ENCODE peak calls at places on chromosomes 2 and 18, in ten cellular contexts. S is ELR; J is activated T-helper 9 cell treated with anti-CD3 and anti-CD28 coated beads, Interleukin-2, amount 50 U/mL, for 16 hours; U is stimulated activated naive B cell treated with anti-CD40 and anti-IgM and Interleukin-4, amounts not matched to agents 10 μg/mL and 1 μg/mL and 100 μg/mL, for 72 hours; D is NCI-H345; G is stimulated activated CD4-positive, alpha-beta T cell treated with anti-CD3 and anti-CD28 coated beads, Interleukin-1b, Interleukin-23, amount 100 ng/mL, for 24 hours; H is NCI-H2029; V is HEK293T; K is T47D; Y is H54. X is an unnamed sample.

GRCh38 chr2:158619496-158619895 is 162.7 kb downstream of the PKP4 start:
- DNase-seq in Y (no peak), S (peak; percentile 71), H (no peak), U (no peak), V (no peak), G (no peak), K (peak; percentile 70), D (no peak), J (no peak), X (no peak)

GRCh38 chr2:46939596-46940359 is 24.2 kb upstream of the MCFD2 start:
- DNase-seq in K (no peak), H (no peak), J (no peak), S (no peak), Y (no peak), D (no peak), U (no peak), V (no peak), G (no peak), X (no peak)

GRCh38 chr2:126717928-126718327 is 62.0 kb downstream of the GYPC start:
- DNase-seq in Y (no peak), U (no peak), K (no peak), D (no peak), G (no peak), S (no peak), V (no peak), J (no peak), H (no peak), X (no peak)

GRCh38 chr2:84257871-84258270 is 201.2 kb downstream of the SUCLG1 start:
- DNase-seq in S (peak; percentile 21), V (no peak), K (peak; percentile 27), G (no peak), D (peak; percentile 46), Y (no peak), H (no peak), U (no peak), J (no peak), X (no peak)

GRCh38 chr2:118089015-118089800 is 937 bp downstream of the INSIG2 start:
- DNase-seq in G (no peak), K (no peak), H (no peak), J (peak; percentile 4), S (peak; percentile 54), Y (peak; percentile 23), U (no peak), V (peak; percentile 45), D (no peak), X (no peak)

GRCh38 chr2:122670932-122671331 is 915.5 kb downstream of the TSN start:
- DNase-seq in J (no peak), Y (no peak), D (peak; percentile 55), K (no peak), S (no peak), U (no peak), G (no peak), V (no peak), H (peak; percentile 46), X (no peak)

GRCh38 chr18:75070625-75071483 is 138.1 kb downstream of the PTGR3 start:
- DNase-seq in G (peak; percentile 44), K (peak; percentile 70), H (peak; percentile 26), V (no peak), U (peak; percentile 67), Y (peak; percentile 31), J (peak; percentile 45), D (peak; percentile 80), S (peak; percentile 94), X (peak; percentile 96)

GRCh38 chr2:70145851-70146739 is 44.7 kb downstream of the C2orf42 start:
- DNase-seq in J (no peak), S (no peak), K (no peak), V (no peak), D (no peak), G (no peak), U (peak; percentile 34), Y (no peak), H (no peak), X (no peak)

GRCh38 chr18:39842042-39842791 is 2112.8 kb upstream of the PIK3C3 start:
- DNase-seq in K (no peak), V (no peak), D (no peak), J (no peak), S (no peak), H (no peak), G (no peak), U (no peak), Y (no peak), X (no peak)

GRCh38 chr2:177754476-177754873 is 318.1 kb downstream of the PDE11A start:
- DNase-seq in G (no peak), V (no peak), J (no peak), S (no peak), D (no peak), Y (no peak), K (peak; percentile 80), U (no peak), H (no peak), X (no peak)

GRCh38 chr18:63119647-63120046 is 199.9 kb downstream of the BCL2 start:
- DNase-seq in V (peak; percentile 33), U (no peak), K (peak; percentile 42), S (peak; percentile 30), D (peak; percentile 34), H (no peak), J (no peak), G (no peak), Y (no peak), X (no peak)

GRCh38 chr2:212814941-212815340 is 276.3 kb upstream of the ERBB4 start:
- DNase-seq in K (no peak), D (peak; percentile 82), V (no peak), G (no peak), S (no peak), Y (no peak), J (no peak), U (no peak), H (peak; percentile 8), X (no peak)

GRCh38 chr2:69013837-69014796 is 1.1 kb downstream of the ANTXR1 start:
- DNase-seq in S (peak; percentile 59), D (no peak), V (peak; percentile 28), J (no peak), K (no peak), H (no peak), G (no peak), U (no peak), Y (no peak), X (peak; percentile 85)

GRCh38 chr2:31302940-31303563 is 69.1 kb downstream of the EHD3 start:
- DNase-seq in K (no peak), H (no peak), Y (no peak), S (no peak), V (no peak), J (no peak), G (no peak), D (no peak), U (no peak), X (no peak)

GRCh38 chr18:3720818-3721545 is 271.0 kb downstream of the TGIF1 start:
- DNase-seq in S (no peak), G (no peak), V (no peak), K (no peak), Y (no peak), H (no peak), J (no peak), D (peak; percentile 57), U (no peak), X (no peak)

GRCh38 chr2:108870069-108870644 is 83.6 kb downstream of the CCDC138 start:
- DNase-seq in S (no peak), V (no peak), U (no peak), K (no peak), D (no peak), G (no peak), J (no peak), Y (no peak), H (no peak), X (no peak)

X was measured in vagina.